ENCODE peak calls at places on chromosome 17, in ten cellular contexts. K is body of pancreas, V is hepatocyte, G is lung, H is psoas muscle, W is A549, U is spleen, N is prostate gland, C is right lobe of liver, Z is heart left ventricle. Q is an unnamed sample. For H3K9me3, the result is how much of the 10 kb centered on the place peaks cover.

GRCh38 chr17:82203920-82204319 is 8.7 kb downstream of the CCDC57 start:
- DNase-seq in W (no peak), U (no peak), C (no peak), G (no peak), N (no peak), Z (no peak), V (no peak), K (no peak), H (no peak), Q (no peak)

GRCh38 chr17:12521416-12521815 is 144.3 kb upstream of the MYOCD start:
- DNase-seq in C (no peak), W (no peak), G (no peak), K (no peak), H (no peak), V (no peak), Z (no peak), U (no peak), N (no peak), Q (no peak)

GRCh38 chr17:78338860-78339259 is 21.0 kb downstream of the SOCS3 start:
- DNase-seq in C (no peak), Z (no peak), K (peak), U (no peak), W (no peak), V (no peak), G (no peak), N (no peak), H (no peak), Q (peak)

GRCh38 chr17:77516902-77517301 is 376.1 kb downstream of the SEC14L1 start:
- DNase-seq in U (peak), C (no peak), Z (no peak), K (no peak), H (no peak), W (no peak), G (no peak), V (no peak), N (no peak), Q (no peak)

GRCh38 chr17:15999974-16000827 is 577 bp downstream of the TTC19 start:
- DNase-seq in N (peak), Z (no peak), K (peak), G (no peak), H (no peak), C (no peak), W (no peak), U (no peak), V (peak), Q (no peak)

GRCh38 chr17:55660171-55660886 is 62.3 kb downstream of the TMEM100 start:
- DNase-seq in K (no peak), G (no peak), C (no peak), N (no peak), V (peak), H (peak), U (no peak), Z (no peak), W (no peak), Q (no peak)

GRCh38 chr17:61251939-61252865 is 147.4 kb upstream of the TBX2 start:
- DNase-seq in H (peak), V (peak), C (peak), N (peak), Z (peak), U (peak), W (no peak), K (peak), G (peak), Q (no peak)

GRCh38 chr17:17942846-17943245 is 29.4 kb downstream of the TOM1L2 start:
- DNase-seq in N (no peak), Z (no peak), U (no peak), H (no peak), V (no peak), G (no peak), C (no peak), W (no peak), K (no peak), Q (peak)

GRCh38 chr17:69760562-69760961 is 314.5 kb upstream of the KCNJ16 start:
- DNase-seq in N (no peak), K (no peak), Z (no peak), U (no peak), G (no peak), C (no peak), H (no peak), V (no peak), W (no peak), Q (no peak)

GRCh38 chr17:30519707-30520106 is 42.5 kb downstream of the GOSR1 start:
- DNase-seq in U (no peak), V (peak), N (no peak), H (no peak), Z (no peak), G (no peak), K (no peak), W (no peak), C (no peak), Q (no peak)

GRCh38 chr17:35236821-35237220 is 6.1 kb upstream of the SLFN5 start:
- DNase-seq in G (no peak), C (no peak), W (no peak), K (no peak), H (no peak), Z (no peak), U (no peak), V (no peak), N (no peak), Q (no peak)

DNA sequence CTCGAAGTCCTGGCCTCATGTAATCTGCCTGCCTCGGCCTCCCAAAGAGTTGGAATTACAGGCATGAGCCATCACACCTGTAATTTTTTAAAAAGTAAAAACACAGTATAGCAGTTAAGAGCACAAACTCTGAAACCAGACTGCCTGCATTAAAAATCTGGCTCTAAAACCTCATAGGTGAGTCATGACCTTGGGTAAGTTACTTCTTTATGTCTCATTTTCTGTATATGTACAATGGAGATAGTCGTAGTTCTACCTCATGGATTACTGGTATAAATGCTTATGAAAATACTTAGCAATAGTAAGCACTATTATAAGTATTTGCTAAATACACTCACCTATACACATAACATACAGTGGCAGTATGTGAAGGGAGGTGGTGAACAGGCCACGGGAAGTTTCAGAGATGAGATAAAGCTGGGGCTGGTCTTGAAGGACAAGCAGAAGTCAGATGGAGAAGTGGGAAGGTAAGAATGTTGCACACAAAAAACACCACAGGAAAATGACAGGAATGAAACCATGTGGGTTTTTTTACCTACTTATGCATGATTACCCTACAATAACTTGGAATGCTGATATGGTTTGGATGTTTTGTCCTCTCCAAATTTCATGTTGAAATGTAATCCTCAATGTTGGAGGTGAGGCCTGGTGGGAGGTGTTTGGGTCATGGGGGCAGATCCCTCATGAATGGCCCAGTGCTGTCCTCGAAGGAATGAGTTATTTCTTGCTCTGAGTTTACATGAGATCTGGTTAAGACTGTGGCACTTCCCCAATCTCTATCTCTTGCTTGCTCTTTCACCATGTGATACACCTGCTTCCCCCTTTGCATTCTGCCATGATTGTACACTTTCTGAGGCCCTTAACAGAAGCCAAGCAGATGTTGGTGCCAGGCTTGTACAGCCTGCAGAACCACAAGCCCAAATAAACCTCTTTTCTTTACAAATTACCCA is 33.9 kb downstream of the ZNF652 start:
- DNase-seq in K (no peak), C (no peak), H (no peak), U (no peak), Z (no peak), W (no peak), N (no peak), G (no peak), V (no peak), Q (no peak)
- TF ChIP-seq CTCF in K (no peak), C (no peak), H (no peak), U (no peak), Z (no peak), W (no peak), N (no peak), G (no peak), V (no peak), Q (no peak)

GRCh38 chr17:80961516-80961915 is 30.1 kb upstream of the CHMP6 start:
- DNase-seq in C (no peak), W (no peak), K (no peak), V (no peak), Z (no peak), G (no peak), U (peak), N (no peak), H (peak), Q (no peak)
- H3K9me3 ChIP-seq in C (under half), W (under half), K (under half), V (under half), Z (under half), G (under half), U (under half), N (under half), H (under half), Q (under half)

GRCh38 chr17:19345067-19345460 is 17.5 kb downstream of the B9D1 start:
- DNase-seq in V (no peak), U (peak), Z (no peak), C (no peak), W (no peak), N (no peak), H (no peak), G (no peak), K (no peak), Q (no peak)

GRCh38 chr17:19344311-19345066 is 18.0 kb downstream of the B9D1 start:
- DNase-seq in K (no peak), C (no peak), V (no peak), U (peak), N (no peak), H (peak), G (no peak), W (no peak), Z (no peak), Q (no peak)

GRCh38 chr17:19343256-19343630 is 19.3 kb downstream of the B9D1 start:
- DNase-seq in U (no peak), G (no peak), H (peak), V (no peak), C (no peak), N (no peak), W (no peak), K (no peak), Z (no peak), Q (no peak)

GRCh38 chr17:19342611-19343255 is 19.8 kb downstream of the B9D1 start:
- DNase-seq in G (no peak), N (no peak), W (no peak), H (peak), U (peak), C (no peak), V (peak), K (no peak), Z (no peak), Q (no peak)

DNA sequence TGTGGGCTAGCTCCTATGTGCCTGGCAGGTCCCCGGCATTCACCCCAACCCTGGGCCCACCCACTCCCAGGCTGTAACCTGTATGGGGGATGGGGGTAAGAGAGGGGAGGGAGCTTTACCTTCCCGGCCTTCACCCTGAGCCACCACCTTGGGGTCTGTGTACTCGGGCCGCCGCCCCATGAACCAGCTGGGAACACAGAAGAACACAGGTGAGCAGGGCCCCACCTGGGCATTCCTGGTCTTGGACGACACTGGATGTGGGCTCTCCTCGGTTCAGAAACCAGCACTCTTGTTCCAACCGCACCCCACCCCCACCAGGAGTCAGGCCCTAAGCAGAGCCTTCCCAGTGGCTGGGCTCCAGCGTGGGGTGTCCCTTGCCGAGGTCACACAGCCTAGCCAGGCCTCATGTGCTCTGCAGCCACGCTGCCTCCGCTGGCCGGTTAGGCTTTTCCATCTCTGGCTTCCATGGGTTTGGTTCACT is 18.8 kb downstream of the B9D1 start:
- DNase-seq in C (no peak), H (peak), V (no peak), U (peak), N (no peak), W (no peak), K (no peak), G (no peak), Z (no peak), Q (no peak)
- TF ChIP-seq CTCF in C (no peak), H (no peak), V (no peak), U (no peak), N (no peak), W (no peak), K (no peak), G (no peak), Z (no peak), Q (no peak)

DNA sequence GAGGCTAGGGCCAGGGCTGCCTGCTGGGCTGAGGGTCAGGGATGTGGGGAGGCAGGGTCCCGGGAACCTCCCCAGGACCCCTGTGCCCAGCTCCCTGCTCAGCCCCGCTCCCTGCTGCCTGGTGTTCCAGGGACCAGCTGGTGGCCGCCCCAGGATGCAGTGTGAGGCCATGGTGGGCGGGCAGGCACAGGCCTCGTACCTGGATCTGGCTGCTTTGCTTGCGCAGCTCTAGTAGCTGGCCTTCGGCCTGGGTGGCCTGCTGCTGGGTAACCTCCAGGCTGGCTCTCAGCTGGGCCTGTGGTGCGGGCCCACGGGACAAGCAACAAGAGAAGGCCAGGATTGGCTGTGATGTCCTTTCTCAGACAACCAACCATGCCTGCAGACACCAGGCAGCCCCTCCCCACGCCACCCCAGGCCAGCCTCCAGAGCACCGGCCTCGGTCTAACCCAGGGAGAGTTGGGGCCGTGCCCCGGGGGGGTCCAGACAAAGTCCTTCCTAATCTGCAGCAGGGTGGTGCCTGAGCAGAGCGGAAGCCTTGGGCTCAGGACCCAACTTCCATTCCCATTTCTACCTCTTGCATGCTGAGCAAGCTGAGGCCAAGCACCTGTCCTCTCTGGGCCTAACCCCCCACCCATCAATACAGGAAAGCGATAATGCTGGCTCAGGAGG is 4.1 kb downstream of the TRIM65 start:
- DNase-seq in U (peak), K (no peak), G (no peak), N (no peak), C (no peak), H (no peak), V (no peak), W (no peak), Z (no peak), Q (no peak)
- H3K9me3 ChIP-seq in U (under half), K (under half), G (under half), N (under half), C (under half), H (under half), V (under half), W (under half), Z (under half), Q (under half)

DNA sequence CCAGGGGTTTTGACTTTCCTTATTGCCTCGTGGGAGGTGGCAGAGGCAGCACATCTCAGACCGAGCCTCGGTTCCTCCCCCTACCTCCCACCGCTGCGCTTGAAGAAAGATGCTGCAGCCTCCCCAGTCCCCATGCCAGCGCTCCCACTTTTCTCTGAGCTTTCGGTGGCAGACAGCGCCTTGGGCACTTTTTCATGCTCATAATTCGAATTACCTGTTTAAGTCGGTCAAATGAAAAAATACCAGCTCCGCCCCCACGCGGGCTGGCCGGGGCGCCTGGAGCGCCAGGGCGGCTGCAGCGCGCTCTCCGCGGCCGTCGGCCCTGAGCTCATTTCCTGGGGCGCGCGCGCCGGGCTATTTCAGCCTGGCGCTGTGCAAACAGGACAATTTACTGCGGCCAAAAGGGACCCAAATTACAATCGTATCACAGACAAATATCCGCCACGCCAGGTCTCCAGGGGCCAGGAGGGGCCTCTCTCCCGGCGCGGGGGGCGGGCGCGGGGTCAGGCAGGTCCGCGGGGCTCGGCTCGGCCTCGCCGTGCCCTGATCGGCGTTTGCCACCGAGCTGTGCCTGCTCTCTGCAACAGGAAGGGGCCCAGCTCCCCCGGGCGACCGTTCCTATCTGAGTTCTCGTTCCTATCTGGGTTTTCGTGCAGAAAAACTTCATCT is 45.0 kb downstream of the SOST start:
- DNase-seq in H (no peak), C (peak), G (no peak), W (peak), Z (peak), N (no peak), U (peak), V (peak), K (peak), Q (no peak)
- TF ChIP-seq CTCF in H (no peak), C (no peak), G (no peak), W (no peak), Z (no peak), N (no peak), U (no peak), V (no peak), K (no peak), Q (no peak)